ENCODE peak calls at places on chromosomes 12 and 14, in five cellular contexts. S is caudate nucleus; G is H9; Z is left kidney; X is CD8-positive, alpha-beta memory T cell. L is an unnamed sample.

GRCh38 chr12:88361493-88361892 is 218.8 kb downstream of the KITLG start:
- DNase-seq in S (no peak), G (no peak), Z (no peak), X (no peak), L (no peak)

GRCh38 chr12:4448943-4449861 is 3.6 kb upstream of the FGF6 start:
- DNase-seq in S (no peak), Z (no peak), X (no peak), G (no peak), L (no peak)

GRCh38 chr14:23539209-23539866 is 12.2 kb downstream of the ZFHX2 start:
- DNase-seq in G (peak; percentile 85), S (no peak), X (no peak), Z (peak; percentile 92), L (no peak)

GRCh38 chr12:66140726-66141125 is 10.2 kb upstream of the LLPH start:
- DNase-seq in S (no peak), Z (peak; percentile 15), X (no peak), G (no peak), L (no peak)

GRCh38 chr14:67582061-67582460 is 18.0 kb downstream of the PIGH start:
- DNase-seq in S (no peak), X (no peak), Z (no peak), G (no peak), L (no peak)

GRCh38 chr12:104691661-104692334 is 235.1 kb downstream of the CHST11 start:
- DNase-seq in G (no peak), Z (no peak), X (no peak), S (no peak), L (no peak)

GRCh38 chr12:63870838-63871237 is 26.3 kb downstream of the SRGAP1 start:
- DNase-seq in Z (no peak), S (no peak), X (no peak), G (no peak), L (no peak)

GRCh38 chr14:95046711-95047681 is 110.3 kb downstream of the DICER1 start:
- DNase-seq in G (peak; percentile 18), S (no peak), X (no peak), Z (peak; percentile 93), L (no peak)

GRCh38 chr12:46367351-46368029 is 5.1 kb downstream of the SLC38A2 start:
- DNase-seq in Z (no peak), X (no peak), G (no peak), S (no peak), L (no peak)

GRCh38 chr14:85471744-85472143 is 58.2 kb upstream of the FLRT2 start:
- DNase-seq in G (no peak), S (no peak), Z (peak; percentile 79), X (no peak), L (peak; percentile 4)

GRCh38 chr12:41380878-41381277 is 192.8 kb downstream of the PDZRN4 start:
- DNase-seq in Z (no peak), S (no peak), G (no peak), X (no peak), L (no peak)

GRCh38 chr12:117060236-117060926 is 38.8 kb downstream of the TESC start:
- DNase-seq in Z (peak; percentile 65), X (no peak), S (peak; percentile 60), G (peak; percentile 57), L (no peak)

GRCh38 chr12:14249368-14249767 is 116.1 kb upstream of the ATF7IP start:
- DNase-seq in X (no peak), Z (no peak), G (no peak), S (no peak), L (no peak)

GRCh38 chr12:96516472-96517417 is 27.4 kb downstream of the CFAP54 start:
- DNase-seq in Z (peak; percentile 77), G (peak; percentile 69), X (peak; percentile 75), S (peak; percentile 11), L (peak; percentile 85)

GRCh38 chr12:93377252-93377542 is 528 bp upstream of the NUDT4 start:
- DNase-seq in G (no peak), S (no peak), Z (no peak), X (no peak), L (no peak)

L was measured in thyroid gland.